ENCODE peak calls at places on chromosomes 6 and 20, in four cellular contexts. W, R, D and C are unnamed samples. For H3K4me1, the result is how much of the 10 kb centered on the place peaks cover.

GRCh38 chr6:33029297-33030184 is 20.1 kb upstream of the HLA-DOA start:
- DNase-seq in W (no peak), R (peak), D (peak), C (no peak)

GRCh38 chr6:21395121-21395520 is 198.4 kb upstream of the SOX4 start:
- DNase-seq in W (no peak), R (no peak), D (no peak), C (no peak)

GRCh38 chr20:45111799-45112471 is 3.0 kb downstream of the WFDC5 start:
- DNase-seq in W (no peak), R (no peak), D (no peak), C (peak)

GRCh38 chr6:150751296-150751695 is 114.2 kb upstream of the MTHFD1L start:
- DNase-seq in W (no peak), R (no peak), D (no peak), C (peak)

GRCh38 chr20:11015440-11015839 is 341.6 kb upstream of the JAG1 start:
- DNase-seq in W (no peak), R (no peak), D (no peak), C (no peak)

GRCh38 chr20:34037121-34037520 is 43.4 kb downstream of the RALY start:
- DNase-seq in W (no peak), R (peak), D (no peak), C (no peak)

GRCh38 chr20:37396520-37397075 is 50.7 kb downstream of the SRC start:
- DNase-seq in W (no peak), R (no peak), D (no peak), C (no peak)

GRCh38 chr20:31543966-31544598 is 29.8 kb downstream of the HM13 start:
- DNase-seq in W (no peak), R (no peak), D (no peak), C (no peak)

GRCh38 chr6:141463237-141463977 is 669.3 kb upstream of the GJE1 start:
- DNase-seq in W (no peak), R (no peak), D (no peak), C (no peak)

GRCh38 chr6:7256785-7257184 is 56.2 kb downstream of the SSR1 start:
- DNase-seq in W (no peak), R (no peak), D (no peak), C (no peak)

GRCh38 chr6:36197739-36198221 is 1.2 kb downstream of the BRPF3 start:
- DNase-seq in W (peak), R (no peak), D (no peak), C (no peak)

GRCh38 chr20:7022597-7022996 is 255.1 kb downstream of the BMP2 start:
- DNase-seq in W (no peak), R (no peak), D (no peak), C (no peak)

GRCh38 chr6:125154184-125155135 is 887 bp downstream of the TPD52L1 start:
- DNase-seq in W (peak), R (no peak), D (no peak), C (no peak)

GRCh38 chr6:116945809-116946208 is 68.8 kb downstream of the RFX6 start:
- DNase-seq in W (no peak), R (no peak), D (no peak), C (no peak)

GRCh38 chr6:21586760-21587181 is 6.8 kb upstream of the SOX4 start:
- DNase-seq in W (no peak), R (peak), D (no peak), C (no peak)

GRCh38 chr20:46568570-46569129 is 18.2 kb upstream of the OCSTAMP start:
- DNase-seq in W (peak), R (peak), D (no peak), C (no peak)

GRCh38 chr6:135166515-135166914 is 14.6 kb upstream of the MYB start:
- DNase-seq in W (no peak), R (no peak), D (no peak), C (no peak)

GRCh38 chr20:24994470-24995368 is 2.2 kb upstream of the APMAP start:
- DNase-seq in W (no peak), R (peak), D (peak), C (peak)

GRCh38 chr6:107066697-107067659 is 39.0 kb downstream of the MTRES1 start:
- DNase-seq in W (no peak), R (no peak), D (no peak), C (no peak)

GRCh38 chr20:57293998-57294397 is 27.6 kb upstream of the BMP7 start:
- DNase-seq in W (no peak), R (no peak), D (no peak), C (no peak)

GRCh38 chr20:22431419-22431818 is 153.0 kb downstream of the FOXA2 start:
- DNase-seq in W (no peak), R (no peak), D (no peak), C (no peak)

GRCh38 chr20:58585753-58586540 is 65.1 kb upstream of the STX16 start:
- DNase-seq in W (no peak), R (no peak), D (no peak), C (no peak)

GRCh38 chr6:38603966-38604365 is 35.8 kb downstream of the BTBD9 start:
- DNase-seq in W (no peak), R (no peak), D (no peak), C (no peak)

GRCh38 chr6:154410619-154411044 is 54.0 kb upstream of the IPCEF1 start:
- DNase-seq in W (no peak), R (no peak), D (no peak), C (no peak)

GRCh38 chr6:16129623-16130243 is 847 bp downstream of the MYLIP start:
- DNase-seq in W (no peak), R (peak), D (no peak), C (no peak)

GRCh38 chr20:7392551-7392950 is 547.7 kb downstream of the HAO1 start:
- DNase-seq in W (no peak), R (no peak), D (no peak), C (no peak)

GRCh38 chr20:6731951-6732580 is 35.4 kb upstream of the BMP2 start:
- DNase-seq in W (no peak), R (no peak), D (no peak), C (peak)

GRCh38 chr20:59938221-59938620 is 1.9 kb downstream of the PPP1R3D start:
- DNase-seq in W (no peak), R (no peak), D (no peak), C (no peak)
- H3K4me1 ChIP-seq in W (half or more), R (half or more), D (under half), C (under half)

DNA sequence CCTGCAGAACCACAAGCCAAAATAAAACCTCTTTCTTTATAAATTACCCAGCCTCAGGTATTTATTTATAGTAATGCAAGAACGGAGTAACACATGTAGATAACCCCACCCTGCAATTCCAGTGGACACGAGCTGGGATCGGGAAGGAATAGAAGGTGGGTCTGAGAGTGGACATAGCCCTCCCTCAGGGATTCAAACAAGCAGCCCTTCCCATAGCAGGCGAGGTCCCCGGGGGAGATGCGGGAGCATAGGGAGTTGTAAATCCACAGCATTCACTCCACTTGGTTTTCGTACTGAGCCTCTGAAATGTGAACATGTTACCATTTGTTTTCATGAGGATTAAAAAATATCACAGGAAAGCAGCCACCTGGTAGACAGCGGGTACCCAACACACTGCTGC is 312.6 kb downstream of the CDH4 start:
- DNase-seq in W (no peak), R (no peak), D (no peak), C (no peak)
- TF ChIP-seq POLR2AphosphoS5 in W (no peak), R (no peak), D (no peak), C (no peak)

DNA sequence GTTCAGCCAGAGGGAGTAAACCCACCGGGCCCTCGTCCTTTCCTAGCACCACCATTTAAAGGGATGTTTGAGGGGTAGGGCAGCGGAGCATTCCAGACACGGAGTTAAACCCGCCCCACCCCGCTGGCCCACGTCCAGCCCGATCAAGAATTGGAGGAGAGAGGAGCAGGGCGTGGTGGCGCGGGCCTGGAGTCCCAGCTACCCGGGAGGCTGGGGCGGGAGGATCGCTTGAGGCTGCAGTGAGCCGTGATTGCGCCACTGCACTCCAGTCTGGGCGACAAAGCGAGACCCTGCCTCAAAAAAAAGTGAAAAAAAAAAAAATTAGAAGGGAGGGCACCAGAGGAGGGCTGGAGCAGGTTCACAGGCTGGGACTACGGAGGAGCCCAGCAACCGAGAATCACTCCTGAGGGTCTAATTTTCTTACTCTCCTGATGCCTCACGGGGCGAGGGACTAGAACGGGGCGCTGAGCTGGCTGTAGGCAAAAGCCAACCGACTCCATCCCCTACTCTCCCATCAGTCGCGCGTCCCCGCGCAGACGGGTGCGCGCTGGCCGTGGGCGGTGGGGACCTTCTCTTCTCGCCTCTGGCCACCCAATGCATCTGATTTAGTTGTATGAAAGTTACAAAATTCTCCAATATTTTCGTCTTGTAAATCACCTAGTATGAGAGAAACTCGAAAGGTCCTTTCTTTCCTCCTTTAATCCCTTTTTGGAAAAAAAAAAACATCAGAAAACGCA is 6.1 kb upstream of the HSPA1B start:
- DNase-seq in W (peak), R (peak), D (no peak), C (no peak)
- TF ChIP-seq POLR2A in W (no peak), R (no peak), D (peak), C (peak)

GRCh38 chr20:50533061-50533460 is 22.9 kb downstream of the PTPN1 start:
- DNase-seq in W (no peak), R (no peak), D (no peak), C (no peak)
- H3K4me1 ChIP-seq in W (half or more), R (half or more), D (under half), C (half or more)

GRCh38 chr6:127117979-127118504 is 429 bp upstream of the RSPO3 start:
- DNase-seq in W (peak), R (no peak), D (no peak), C (no peak)
- TF ChIP-seq POLR2AphosphoS5 in W (no peak), R (no peak), D (no peak), C (no peak)

DNA sequence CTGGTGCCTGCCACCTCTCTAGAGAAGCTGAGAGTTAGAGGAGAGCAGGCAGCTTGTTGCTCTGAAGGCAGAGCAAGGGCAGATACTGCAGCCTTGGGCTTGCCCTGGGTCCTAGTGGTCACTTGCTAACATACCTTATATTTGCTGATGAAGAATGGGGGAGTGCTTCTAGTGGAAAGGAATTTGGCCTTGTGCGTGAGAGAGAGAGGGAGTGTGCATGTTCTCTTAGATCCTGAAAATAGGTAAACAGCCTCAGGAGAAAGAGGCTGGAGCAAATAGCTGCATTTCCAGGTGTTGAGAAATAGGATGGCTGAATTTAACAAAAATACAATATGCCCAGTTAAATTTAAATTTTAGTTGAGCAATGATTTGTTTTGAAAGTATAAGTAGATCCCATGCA is 724.5 kb upstream of the FLRT3 start:
- DNase-seq in W (no peak), R (no peak), D (no peak), C (no peak)
- TF ChIP-seq POLR2A in W (no peak), R (no peak), D (no peak), C (no peak)

GRCh38 chr6:50847890-50848594 is 29.4 kb downstream of the TFAP2B start:
- DNase-seq in W (no peak), R (no peak), D (no peak), C (no peak)

GRCh38 chr6:50849781-50850180 is 31.1 kb downstream of the TFAP2B start:
- DNase-seq in W (peak), R (no peak), D (no peak), C (no peak)

GRCh38 chr6:50850223-50850751 is 31.6 kb downstream of the TFAP2B start:
- DNase-seq in W (peak), R (no peak), D (no peak), C (no peak)

GRCh38 chr6:50850860-50851259 is 32.2 kb downstream of the TFAP2B start:
- DNase-seq in W (no peak), R (no peak), D (no peak), C (no peak)

GRCh38 chr6:50849016-50849748 is 30.5 kb downstream of the TFAP2B start:
- DNase-seq in W (peak), R (no peak), D (no peak), C (no peak)
- H3K4me1 ChIP-seq in W (under half), R (under half), D (under half), C (under half)

DNA sequence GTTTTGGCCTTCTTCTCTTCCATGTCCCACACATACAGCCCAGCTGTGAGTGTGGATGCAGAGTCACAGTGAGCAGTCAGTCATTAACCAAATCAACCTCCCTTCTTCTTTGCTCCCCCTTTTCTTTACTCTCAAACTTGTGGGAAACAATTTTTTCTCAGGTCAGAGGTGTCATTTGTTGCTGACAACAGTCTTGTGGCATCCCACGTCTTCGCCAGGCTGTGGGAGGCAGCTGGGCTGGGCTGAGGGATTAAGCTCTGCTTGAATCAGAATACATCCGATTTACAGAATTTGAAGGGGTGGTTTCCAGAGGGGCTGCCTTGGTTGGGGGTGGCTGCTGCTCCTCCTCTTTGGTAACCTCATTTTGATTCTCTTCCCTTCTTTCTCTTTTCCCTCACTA is 40.5 kb downstream of the SCGN start:
- DNase-seq in W (no peak), R (no peak), D (no peak), C (no peak)
- TF ChIP-seq POLR2AphosphoS5 in W (no peak), R (no peak), D (no peak), C (no peak)

DNA sequence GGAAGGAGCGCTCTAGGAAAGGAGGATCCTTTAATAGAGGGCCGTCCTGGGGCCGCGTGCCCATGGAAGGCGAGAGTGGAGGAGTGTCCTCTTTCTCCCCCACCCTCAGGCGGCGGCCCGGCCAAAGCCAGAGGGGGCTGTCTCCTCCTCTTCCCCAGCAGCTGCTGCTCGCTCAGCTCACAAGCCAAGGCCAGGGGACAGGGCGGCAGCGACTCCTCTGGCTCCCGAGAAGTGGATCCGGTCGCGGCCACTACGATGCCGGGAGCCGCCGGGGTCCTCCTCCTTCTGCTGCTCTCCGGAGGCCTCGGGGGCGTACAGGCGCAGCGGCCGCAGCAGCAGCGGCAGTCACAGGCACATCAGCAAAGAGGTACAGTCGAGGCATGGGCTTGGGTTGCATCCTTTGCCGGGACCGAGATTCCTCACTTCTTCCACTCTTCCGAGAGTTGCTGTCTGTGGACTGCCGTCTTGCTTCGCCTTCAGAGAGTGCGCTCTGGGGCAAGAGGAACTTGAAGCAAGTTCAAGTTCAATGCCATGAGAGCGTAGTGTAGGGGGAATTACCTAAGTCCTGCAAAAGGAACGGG is at the start of gene LAMA2:
- DNase-seq in W (peak), R (peak), D (no peak), C (peak)
- TF ChIP-seq POLR2A in W (no peak), R (no peak), D (no peak), C (peak)

GRCh38 chr6:84172574-84172973 is 54.9 kb downstream of the CEP162 start:
- DNase-seq in W (no peak), R (no peak), D (no peak), C (no peak)
- H3K4me1 ChIP-seq in W (under half), R (under half), D (under half), C (under half)